ENCODE peak calls at places on chromosomes 5 and 9, in seven cellular contexts. One of them, this sample, is unnamed.

GRCh38 chr9:71368157-71368556 is 246.7 kb upstream of the TRPM3 start:
- DNase-seq in posterior vena cava: no peak
- DNase-seq in NCI-H187 treated with DMSO at 0.1 percent for 48 hours: no peak
- DNase-seq in AG04450: no peak
- DNase-seq in fibroblast of the conjunctiva: no peak
- DNase-seq in A172: no peak
- DNase-seq in activated T-cell treated with anti-CD3 and anti-CD28 coated beads, Interleukin-2, amount 50 U/mL, for 4 hours: no peak
- DNase-seq in this sample: no peak

GRCh38 chr5:32098291-32098690 is 75.8 kb downstream of the GOLPH3 start:
- DNase-seq in activated T-cell treated with anti-CD3 and anti-CD28 coated beads, Interleukin-2, amount 50 U/mL, for 4 hours: no peak
- DNase-seq in posterior vena cava: no peak
- DNase-seq in fibroblast of the conjunctiva: no peak
- DNase-seq in A172: no peak
- DNase-seq in AG04450: no peak
- DNase-seq in NCI-H187 treated with DMSO at 0.1 percent for 48 hours: no peak
- DNase-seq in this sample: no peak

GRCh38 chr5:38670878-38671277 is 114.4 kb upstream of the LIFR start:
- DNase-seq in fibroblast of the conjunctiva: no peak
- DNase-seq in NCI-H187 treated with DMSO at 0.1 percent for 48 hours: no peak
- DNase-seq in AG04450: no peak
- DNase-seq in A172: no peak
- DNase-seq in posterior vena cava: no peak
- DNase-seq in activated T-cell treated with anti-CD3 and anti-CD28 coated beads, Interleukin-2, amount 50 U/mL, for 4 hours: no peak
- DNase-seq in this sample: no peak

GRCh38 chr5:74393943-74394342 is 246.6 kb downstream of the ENC1 start:
- DNase-seq in posterior vena cava: no peak
- DNase-seq in AG04450: no peak
- DNase-seq in NCI-H187 treated with DMSO at 0.1 percent for 48 hours: no peak
- DNase-seq in A172: no peak
- DNase-seq in activated T-cell treated with anti-CD3 and anti-CD28 coated beads, Interleukin-2, amount 50 U/mL, for 4 hours: no peak
- DNase-seq in fibroblast of the conjunctiva: no peak
- DNase-seq in this sample: no peak

GRCh38 chr5:95102080-95102479 is 182.8 kb downstream of the MCTP1 start:
- DNase-seq in fibroblast of the conjunctiva: no peak
- DNase-seq in A172: no peak
- DNase-seq in AG04450: no peak
- DNase-seq in activated T-cell treated with anti-CD3 and anti-CD28 coated beads, Interleukin-2, amount 50 U/mL, for 4 hours: no peak
- DNase-seq in NCI-H187 treated with DMSO at 0.1 percent for 48 hours: peak; percentile 65
- DNase-seq in posterior vena cava: no peak
- DNase-seq in this sample: no peak

GRCh38 chr5:76197726-76198125 is 114.5 kb downstream of the SV2C start:
- DNase-seq in fibroblast of the conjunctiva: no peak
- DNase-seq in posterior vena cava: no peak
- DNase-seq in activated T-cell treated with anti-CD3 and anti-CD28 coated beads, Interleukin-2, amount 50 U/mL, for 4 hours: no peak
- DNase-seq in NCI-H187 treated with DMSO at 0.1 percent for 48 hours: no peak
- DNase-seq in A172: no peak
- DNase-seq in AG04450: no peak
- DNase-seq in this sample: no peak

GRCh38 chr9:22683393-22684075 is 236.9 kb downstream of the DMRTA1 start:
- DNase-seq in AG04450: peak; percentile 38
- DNase-seq in NCI-H187 treated with DMSO at 0.1 percent for 48 hours: peak; percentile 46
- DNase-seq in activated T-cell treated with anti-CD3 and anti-CD28 coated beads, Interleukin-2, amount 50 U/mL, for 4 hours: no peak
- DNase-seq in posterior vena cava: no peak
- DNase-seq in fibroblast of the conjunctiva: no peak
- DNase-seq in A172: peak; percentile 88
- DNase-seq in this sample: no peak

GRCh38 chr9:3027260-3027659 is 183.4 kb upstream of the PUM3 start:
- DNase-seq in NCI-H187 treated with DMSO at 0.1 percent for 48 hours: no peak
- DNase-seq in A172: no peak
- DNase-seq in AG04450: no peak
- DNase-seq in fibroblast of the conjunctiva: no peak
- DNase-seq in posterior vena cava: no peak
- DNase-seq in activated T-cell treated with anti-CD3 and anti-CD28 coated beads, Interleukin-2, amount 50 U/mL, for 4 hours: no peak
- DNase-seq in this sample: no peak

GRCh38 chr5:139120521-139120920 is 77.6 kb downstream of the SIL1 start:
- DNase-seq in NCI-H187 treated with DMSO at 0.1 percent for 48 hours: no peak
- DNase-seq in posterior vena cava: no peak
- DNase-seq in AG04450: no peak
- DNase-seq in activated T-cell treated with anti-CD3 and anti-CD28 coated beads, Interleukin-2, amount 50 U/mL, for 4 hours: no peak
- DNase-seq in fibroblast of the conjunctiva: no peak
- DNase-seq in A172: no peak
- DNase-seq in this sample: no peak

GRCh38 chr9:133584559-133585476 is 24.4 kb downstream of the FAM163B start:
- DNase-seq in fibroblast of the conjunctiva: no peak
- DNase-seq in A172: no peak
- DNase-seq in posterior vena cava: no peak
- DNase-seq in AG04450: no peak
- DNase-seq in activated T-cell treated with anti-CD3 and anti-CD28 coated beads, Interleukin-2, amount 50 U/mL, for 4 hours: no peak
- DNase-seq in NCI-H187 treated with DMSO at 0.1 percent for 48 hours: peak; percentile 36
- DNase-seq in this sample: no peak

GRCh38 chr9:87275039-87275725 is 222.5 kb upstream of the DAPK1 start:
- DNase-seq in AG04450: no peak
- DNase-seq in NCI-H187 treated with DMSO at 0.1 percent for 48 hours: no peak
- DNase-seq in posterior vena cava: no peak
- DNase-seq in fibroblast of the conjunctiva: no peak
- DNase-seq in activated T-cell treated with anti-CD3 and anti-CD28 coated beads, Interleukin-2, amount 50 U/mL, for 4 hours: no peak
- DNase-seq in A172: no peak
- DNase-seq in this sample: no peak